ENCODE peak calls at places on chromosomes 2 and 18, in four cellular contexts. One of them, this sample, is unnamed.

GRCh38 chr2:233033672-233034071 is 1.2 kb downstream of the NEU2 start:
- DNase-seq in glutamatergic neuron: no peak
- DNase-seq in fibroblast of lung: no peak
- DNase-seq in CD8-positive, alpha-beta T cell: no peak
- DNase-seq in this sample: no peak

GRCh38 chr18:9707381-9708056 is 582 bp upstream of the RAB31 start:
- DNase-seq in glutamatergic neuron: no peak
- DNase-seq in fibroblast of lung: peak
- DNase-seq in CD8-positive, alpha-beta T cell: no peak
- DNase-seq in this sample: no peak

GRCh38 chr2:196966078-196966477 is 39.6 kb upstream of the PGAP1 start:
- DNase-seq in glutamatergic neuron: no peak
- DNase-seq in fibroblast of lung: no peak
- DNase-seq in CD8-positive, alpha-beta T cell: no peak
- DNase-seq in this sample: no peak

GRCh38 chr2:75337619-75338018 is 138.3 kb upstream of the TACR1 start:
- DNase-seq in glutamatergic neuron: no peak
- DNase-seq in fibroblast of lung: no peak
- DNase-seq in CD8-positive, alpha-beta T cell: no peak
- DNase-seq in this sample: no peak

GRCh38 chr2:20322527-20323300 is 27.9 kb downstream of the PUM2 start:
- DNase-seq in glutamatergic neuron: no peak
- DNase-seq in fibroblast of lung: no peak
- DNase-seq in CD8-positive, alpha-beta T cell: no peak
- DNase-seq in this sample: no peak

GRCh38 chr2:190598621-190599020 is 50.3 kb upstream of the NAB1 start:
- DNase-seq in glutamatergic neuron: no peak
- DNase-seq in fibroblast of lung: no peak
- DNase-seq in CD8-positive, alpha-beta T cell: no peak
- DNase-seq in this sample: no peak

GRCh38 chr2:204027105-204027504 is 90.5 kb downstream of the ICOS start:
- DNase-seq in glutamatergic neuron: no peak
- DNase-seq in fibroblast of lung: peak
- DNase-seq in CD8-positive, alpha-beta T cell: no peak
- DNase-seq in this sample: peak

GRCh38 chr2:27752551-27753237 is 18.8 kb upstream of the MRPL33 start:
- DNase-seq in glutamatergic neuron: no peak
- DNase-seq in fibroblast of lung: no peak
- DNase-seq in CD8-positive, alpha-beta T cell: no peak
- DNase-seq in this sample: no peak

GRCh38 chr2:57711991-57712390 is 334.6 kb upstream of the VRK2 start:
- DNase-seq in glutamatergic neuron: no peak
- DNase-seq in fibroblast of lung: no peak
- DNase-seq in CD8-positive, alpha-beta T cell: no peak
- DNase-seq in this sample: no peak

GRCh38 chr2:55107428-55107827 is 57.2 kb upstream of the RTN4 start:
- DNase-seq in glutamatergic neuron: no peak
- DNase-seq in fibroblast of lung: no peak
- DNase-seq in CD8-positive, alpha-beta T cell: no peak
- DNase-seq in this sample: no peak

GRCh38 chr18:5868218-5868904 is 27.0 kb downstream of the TMEM200C start:
- DNase-seq in glutamatergic neuron: peak
- DNase-seq in fibroblast of lung: peak
- DNase-seq in CD8-positive, alpha-beta T cell: no peak
- DNase-seq in this sample: peak

GRCh38 chr2:239321596-239322413 is 79.0 kb downstream of the HDAC4 start:
- DNase-seq in glutamatergic neuron: no peak
- DNase-seq in fibroblast of lung: peak
- DNase-seq in CD8-positive, alpha-beta T cell: peak
- DNase-seq in this sample: no peak

GRCh38 chr2:82339805-82340204 is 2035.3 kb upstream of the LRRTM1 start:
- DNase-seq in glutamatergic neuron: no peak
- DNase-seq in fibroblast of lung: no peak
- DNase-seq in CD8-positive, alpha-beta T cell: no peak
- DNase-seq in this sample: no peak

GRCh38 chr2:235570256-235570655 is 76.4 kb downstream of the AGAP1 start:
- DNase-seq in glutamatergic neuron: no peak
- DNase-seq in fibroblast of lung: peak
- DNase-seq in CD8-positive, alpha-beta T cell: no peak
- DNase-seq in this sample: no peak

GRCh38 chr2:151947524-151948165 is 119.4 kb upstream of the ARL5A start:
- DNase-seq in glutamatergic neuron: no peak
- DNase-seq in fibroblast of lung: no peak
- DNase-seq in CD8-positive, alpha-beta T cell: no peak
- DNase-seq in this sample: no peak

GRCh38 chr2:214311031-214311533 is 99.8 kb upstream of the VWC2L start:
- DNase-seq in glutamatergic neuron: no peak
- DNase-seq in fibroblast of lung: no peak
- DNase-seq in CD8-positive, alpha-beta T cell: no peak
- DNase-seq in this sample: peak
- TF ChIP-seq CTCF in glutamatergic neuron: peak
- TF ChIP-seq CTCF in fibroblast of lung: no peak
- TF ChIP-seq CTCF in CD8-positive, alpha-beta T cell: no peak
- TF ChIP-seq CTCF in this sample: peak

GRCh38 chr2:120779781-120780283 is 44.2 kb downstream of the GLI2 start:
- DNase-seq in glutamatergic neuron: no peak
- DNase-seq in fibroblast of lung: peak
- DNase-seq in CD8-positive, alpha-beta T cell: no peak
- DNase-seq in this sample: no peak
- TF ChIP-seq CTCF in glutamatergic neuron: no peak
- TF ChIP-seq CTCF in fibroblast of lung: no peak
- TF ChIP-seq CTCF in CD8-positive, alpha-beta T cell: no peak
- TF ChIP-seq CTCF in this sample: no peak

GRCh38 chr18:35378206-35378795 is 1.2 kb upstream of the ZNF396 start:
- DNase-seq in glutamatergic neuron: no peak
- DNase-seq in fibroblast of lung: no peak
- DNase-seq in CD8-positive, alpha-beta T cell: no peak
- DNase-seq in this sample: no peak
- TF ChIP-seq CTCF in glutamatergic neuron: no peak
- TF ChIP-seq CTCF in fibroblast of lung: no peak
- TF ChIP-seq CTCF in CD8-positive, alpha-beta T cell: no peak
- TF ChIP-seq CTCF in this sample: no peak

GRCh38 chr2:241576293-241576654 is 17.7 kb downstream of the BOK start:
- DNase-seq in glutamatergic neuron: no peak
- DNase-seq in fibroblast of lung: no peak
- DNase-seq in CD8-positive, alpha-beta T cell: no peak
- DNase-seq in this sample: no peak
- TF ChIP-seq CTCF in glutamatergic neuron: no peak
- TF ChIP-seq CTCF in fibroblast of lung: no peak
- TF ChIP-seq CTCF in CD8-positive, alpha-beta T cell: no peak
- TF ChIP-seq CTCF in this sample: no peak

DNA sequence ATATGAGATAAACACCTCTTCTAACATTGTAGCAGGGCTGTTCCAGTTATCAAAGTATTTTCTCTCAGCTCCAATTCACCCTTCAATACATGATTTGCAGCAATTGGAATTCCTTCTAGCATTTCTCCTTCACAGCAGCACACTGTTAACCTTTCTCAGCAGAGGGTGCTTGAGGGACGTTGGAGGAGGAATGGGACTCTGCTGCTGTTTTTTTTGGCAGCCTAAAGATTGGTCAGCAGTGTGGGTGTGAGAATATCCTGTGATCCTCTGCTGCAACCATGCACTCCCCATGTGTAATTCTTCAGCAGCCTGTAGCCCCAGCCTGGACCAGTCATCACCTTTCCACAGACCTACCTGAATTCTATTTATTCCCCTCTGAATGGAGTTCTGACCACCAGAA is 1708.9 kb upstream of the CELF4 start:
- DNase-seq in glutamatergic neuron: no peak
- DNase-seq in fibroblast of lung: peak
- DNase-seq in CD8-positive, alpha-beta T cell: no peak
- DNase-seq in this sample: no peak
- TF ChIP-seq CTCF in glutamatergic neuron: no peak
- TF ChIP-seq CTCF in fibroblast of lung: no peak
- TF ChIP-seq CTCF in CD8-positive, alpha-beta T cell: no peak
- TF ChIP-seq CTCF in this sample: no peak

GRCh38 chr2:96345868-96346452 is 10.4 kb downstream of the NCAPH start:
- DNase-seq in glutamatergic neuron: no peak
- DNase-seq in fibroblast of lung: no peak
- DNase-seq in CD8-positive, alpha-beta T cell: no peak
- DNase-seq in this sample: no peak

GRCh38 chr2:96347395-96347794 is 11.8 kb downstream of the NCAPH start:
- DNase-seq in glutamatergic neuron: no peak
- DNase-seq in fibroblast of lung: no peak
- DNase-seq in CD8-positive, alpha-beta T cell: no peak
- DNase-seq in this sample: no peak

GRCh38 chr2:96342085-96342484 is 6.5 kb downstream of the NCAPH start:
- DNase-seq in glutamatergic neuron: no peak
- DNase-seq in fibroblast of lung: peak
- DNase-seq in CD8-positive, alpha-beta T cell: peak
- DNase-seq in this sample: no peak

GRCh38 chr2:96344011-96344410 is 8.4 kb downstream of the NCAPH start:
- DNase-seq in glutamatergic neuron: no peak
- DNase-seq in fibroblast of lung: no peak
- DNase-seq in CD8-positive, alpha-beta T cell: peak
- DNase-seq in this sample: peak

DNA sequence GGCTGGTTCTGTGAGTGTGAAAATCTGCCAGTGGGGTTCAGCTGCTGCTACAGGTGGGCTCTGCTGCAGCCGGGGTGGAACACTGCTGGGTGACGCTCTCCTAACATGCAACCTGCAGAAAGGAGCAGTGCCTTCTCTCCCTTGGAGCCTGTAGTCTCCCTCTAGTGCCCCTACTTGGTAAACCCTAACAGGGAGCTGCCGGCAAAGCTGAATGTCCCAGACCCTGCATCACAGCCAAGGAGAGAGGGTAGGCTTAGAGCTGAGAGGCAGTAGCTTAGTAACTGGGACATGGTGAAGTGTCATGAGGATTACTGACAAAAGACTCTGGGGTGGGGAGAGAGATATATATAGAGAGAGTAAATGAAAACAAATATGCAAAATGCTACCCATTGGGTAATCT is 9.8 kb downstream of the NCAPH start:
- DNase-seq in glutamatergic neuron: no peak
- DNase-seq in fibroblast of lung: no peak
- DNase-seq in CD8-positive, alpha-beta T cell: peak
- DNase-seq in this sample: no peak
- TF ChIP-seq CTCF in glutamatergic neuron: no peak
- TF ChIP-seq CTCF in fibroblast of lung: peak
- TF ChIP-seq CTCF in CD8-positive, alpha-beta T cell: peak
- TF ChIP-seq CTCF in this sample: peak